ENCODE peak calls at places on chromosomes 11 and 22, in ten cellular contexts. R, D, S, B, Y, W, H, E, V and X are unnamed samples.

GRCh38 chr22:39259698-39260097 is 14.9 kb upstream of the PDGFB start:
- DNase-seq in R (no peak), D (no peak), S (no peak), B (no peak), Y (peak), W (no peak), H (no peak), E (no peak), V (no peak), X (no peak)

GRCh38 chr11:27913650-27914049 is 194.3 kb downstream of the KIF18A start:
- DNase-seq in R (no peak), D (no peak), S (no peak), B (no peak), Y (peak), W (no peak), H (no peak), E (no peak), V (peak), X (no peak)

GRCh38 chr11:96254087-96254486 is 88.9 kb downstream of the MAML2 start:
- DNase-seq in R (no peak), D (no peak), S (no peak), B (peak), Y (peak), W (no peak), H (no peak), E (no peak), V (peak), X (no peak)

GRCh38 chr11:69088676-69089146 is 40.0 kb downstream of the TPCN2 start:
- DNase-seq in R (peak), D (peak), S (peak), B (peak), Y (peak), W (no peak), H (peak), E (peak), V (peak), X (peak)

GRCh38 chr22:25970348-25970995 is 198.8 kb upstream of the SEZ6L start:
- DNase-seq in R (no peak), D (no peak), S (no peak), B (no peak), Y (no peak), W (no peak), H (no peak), E (no peak), V (no peak), X (no peak)

GRCh38 chr22:44797181-44797720 is 44.9 kb downstream of the ARHGAP8 start:
- DNase-seq in R (no peak), D (no peak), S (no peak), B (no peak), Y (no peak), W (no peak), H (no peak), E (no peak), V (no peak), X (no peak)

GRCh38 chr22:45692549-45692948 is 20.9 kb downstream of the ATXN10 start:
- DNase-seq in R (no peak), D (no peak), S (no peak), B (no peak), Y (peak), W (no peak), H (no peak), E (no peak), V (peak), X (no peak)

GRCh38 chr22:20110359-20110985 is 5.4 kb upstream of the RANBP1 start:
- DNase-seq in R (no peak), D (no peak), S (no peak), B (no peak), Y (no peak), W (peak), H (no peak), E (no peak), V (no peak), X (no peak)

GRCh38 chr11:6864436-6864835 is 1.6 kb downstream of the OR10A2 start:
- DNase-seq in R (no peak), D (no peak), S (no peak), B (no peak), Y (no peak), W (no peak), H (no peak), E (no peak), V (peak), X (no peak)

GRCh38 chr22:41447435-41448188 is 1.0 kb upstream of the TOB2 start:
- DNase-seq in R (peak), D (peak), S (peak), B (peak), Y (peak), W (peak), H (no peak), E (peak), V (peak), X (peak)

GRCh38 chr22:49545606-49546005 is 282.1 kb downstream of the BRD1 start:
- DNase-seq in R (no peak), D (no peak), S (no peak), B (no peak), Y (no peak), W (peak), H (no peak), E (no peak), V (no peak), X (no peak)

GRCh38 chr11:47412152-47412746 is 3.9 kb downstream of the SLC39A13 start:
- DNase-seq in R (peak), D (no peak), S (peak), B (peak), Y (no peak), W (peak), H (no peak), E (no peak), V (peak), X (peak)

GRCh38 chr11:117932987-117933386 is 3.8 kb upstream of the TMPRSS13 start:
- DNase-seq in R (no peak), D (no peak), S (no peak), B (no peak), Y (no peak), W (no peak), H (no peak), E (no peak), V (no peak), X (no peak)

GRCh38 chr22:17201285-17201945 is 17.8 kb downstream of the ADA2 start:
- DNase-seq in R (no peak), D (peak), S (no peak), B (no peak), Y (peak), W (no peak), H (no peak), E (no peak), V (peak), X (no peak)